ENCODE peak calls at places on chromosome X, in seven cellular contexts. J, B, F, I, M, D and O are unnamed samples.

GRCh38 chrX:15204130-15204751 is 65.6 kb downstream of the ASB9 start:
- DNase-seq in J (no peak), B (no peak), F (no peak), I (no peak), M (no peak), D (no peak), O (no peak)

GRCh38 chrX:1400731-1401471 is 9.0 kb upstream of the SLC25A6 start:
- DNase-seq in J (no peak), B (no peak), F (no peak), I (no peak), M (no peak), D (no peak), O (no peak)

GRCh38 chrX:22276781-22277180 is 4.1 kb downstream of the CBLL2 start:
- DNase-seq in J (no peak), B (no peak), F (no peak), I (no peak), M (no peak), D (peak), O (no peak)

GRCh38 chrX:39805022-39805421 is 292.7 kb downstream of the BCOR start:
- DNase-seq in J (no peak), B (no peak), F (no peak), I (no peak), M (no peak), D (peak), O (no peak)

GRCh38 chrX:111467896-111468295 is 43.5 kb upstream of the SERTM2 start:
- DNase-seq in J (no peak), B (no peak), F (no peak), I (no peak), M (no peak), D (no peak), O (no peak)

GRCh38 chrX:31516492-31516891 is 444.7 kb upstream of the FTHL17 start:
- DNase-seq in J (no peak), B (no peak), F (no peak), I (no peak), M (no peak), D (no peak), O (no peak)

GRCh38 chrX:120468825-120469525 is at the start of gene LAMP2:
- DNase-seq in J (peak), B (peak), F (peak), I (peak), M (peak), D (peak), O (peak)

GRCh38 chrX:47595701-47596655 is 13.7 kb downstream of the TIMP1 start:
- DNase-seq in J (peak), B (no peak), F (no peak), I (no peak), M (no peak), D (no peak), O (no peak)

GRCh38 chrX:23908219-23909003 is 605 bp downstream of the CXorf58 start:
- DNase-seq in J (peak), B (peak), F (no peak), I (no peak), M (no peak), D (no peak), O (no peak)

GRCh38 chrX:150649096-150649870 is 43.9 kb upstream of the MTMR1 start:
- DNase-seq in J (no peak), B (no peak), F (peak), I (no peak), M (no peak), D (peak), O (no peak)

GRCh38 chrX:81202413-81202794 is 502 bp downstream of the SH3BGRL start:
- DNase-seq in J (no peak), B (no peak), F (no peak), I (no peak), M (no peak), D (peak), O (no peak)

GRCh38 chrX:118373538-118373937 is 27.6 kb downstream of the WDR44 start:
- DNase-seq in J (no peak), B (no peak), F (no peak), I (no peak), M (no peak), D (no peak), O (no peak)

GRCh38 chrX:114717921-114718320 is 134.0 kb downstream of the HTR2C start:
- DNase-seq in J (peak), B (peak), F (no peak), I (no peak), M (no peak), D (no peak), O (no peak)

GRCh38 chrX:1423215-1423614 is 29.5 kb downstream of the ASMTL start:
- DNase-seq in J (no peak), B (no peak), F (no peak), I (no peak), M (no peak), D (no peak), O (no peak)

GRCh38 chrX:119187298-119187697 is 48.8 kb upstream of the PGRMC1 start:
- DNase-seq in J (no peak), B (no peak), F (no peak), I (no peak), M (no peak), D (no peak), O (no peak)

GRCh38 chrX:53065066-53065465 is 16.5 kb downstream of the GPR173 start:
- DNase-seq in J (no peak), B (no peak), F (no peak), I (no peak), M (no peak), D (peak), O (no peak)

GRCh38 chrX:101040197-101040596 is 11.7 kb downstream of the TRMT2B start:
- DNase-seq in J (no peak), B (no peak), F (no peak), I (no peak), M (no peak), D (no peak), O (no peak)

GRCh38 chrX:33741807-33742206 is 390.3 kb downstream of the FAM47A start:
- DNase-seq in J (no peak), B (no peak), F (no peak), I (no peak), M (no peak), D (no peak), O (no peak)

GRCh38 chrX:148134578-148134977 is 153.4 kb downstream of the FMR1NB start:
- DNase-seq in J (no peak), B (no peak), F (no peak), I (no peak), M (no peak), D (no peak), O (no peak)

GRCh38 chrX:88613338-88613737 is 133.7 kb upstream of the CPXCR1 start:
- DNase-seq in J (peak), B (peak), F (no peak), I (no peak), M (no peak), D (no peak), O (no peak)

GRCh38 chrX:132908891-132909290 is 49.5 kb downstream of the HS6ST2 start:
- DNase-seq in J (no peak), B (no peak), F (no peak), I (no peak), M (no peak), D (peak), O (no peak)

GRCh38 chrX:50903387-50904027 is 7.0 kb upstream of the BMP15 start:
- DNase-seq in J (peak), B (peak), F (no peak), I (no peak), M (no peak), D (peak), O (no peak)

GRCh38 chrX:103513067-103513466 is 6.2 kb downstream of the RAB40A start:
- DNase-seq in J (no peak), B (no peak), F (no peak), I (no peak), M (no peak), D (no peak), O (no peak)

GRCh38 chrX:38895775-38896174 is 94.5 kb downstream of the MID1IP1 start:
- DNase-seq in J (no peak), B (no peak), F (no peak), I (no peak), M (no peak), D (no peak), O (no peak)

GRCh38 chrX:36431819-36432218 is 512.3 kb downstream of the CFAP47 start:
- DNase-seq in J (no peak), B (no peak), F (no peak), I (no peak), M (no peak), D (peak), O (no peak)

GRCh38 chrX:13220916-13221315 is 98.9 kb downstream of the ATXN3L start:
- DNase-seq in J (no peak), B (no peak), F (no peak), I (no peak), M (no peak), D (peak), O (no peak)

GRCh38 chrX:102154218-102154860 is 1.4 kb downstream of the BEX5 start:
- DNase-seq in J (peak), B (peak), F (no peak), I (no peak), M (no peak), D (no peak), O (no peak)